ENCODE peak calls at places on chromosomes 16 and 17, in six cellular contexts. C is upper lobe of right lung, X is HepG2, B is left ventricle myocardium inferior, J is pancreas, H is psoas muscle. U is an unnamed sample.

GRCh38 chr17:68600881-68601564 is at the start of gene FAM20A:
- DNase-seq in C (peak; percentile 91), X (no peak), B (peak; percentile 58), J (peak; percentile 45), H (peak; percentile 42), U (peak; percentile 75)

GRCh38 chr17:37834168-37834567 is 89.3 kb upstream of the HNF1B start:
- DNase-seq in C (no peak), X (no peak), B (no peak), J (no peak), H (no peak), U (no peak)

GRCh38 chr16:17930280-17930679 is 406.3 kb downstream of the NPIPA8 start:
- DNase-seq in C (no peak), X (no peak), B (no peak), J (no peak), H (no peak), U (no peak)

GRCh38 chr17:51761105-51761504 is 397.4 kb downstream of the CA10 start:
- DNase-seq in C (no peak), X (no peak), B (no peak), J (no peak), H (no peak), U (no peak)

GRCh38 chr17:29111816-29112499 is 68.2 kb downstream of the MYO18A start:
- DNase-seq in C (peak; percentile 84), X (peak; percentile 41), B (peak; percentile 66), J (peak; percentile 60), H (peak; percentile 77), U (peak; percentile 62)

GRCh38 chr17:76909971-76910760 is 42.0 kb downstream of the MGAT5B start:
- DNase-seq in C (peak; percentile 79), X (peak; percentile 32), B (peak; percentile 44), J (peak; percentile 38), H (no peak), U (peak; percentile 77)

GRCh38 chr17:13797863-13798262 is 196.1 kb upstream of the HS3ST3A1 start:
- DNase-seq in C (no peak), X (no peak), B (no peak), J (no peak), H (no peak), U (no peak)

GRCh38 chr16:4377573-4378146 is 6.0 kb downstream of the VASN start:
- DNase-seq in C (no peak), X (no peak), B (no peak), J (no peak), H (no peak), U (no peak)

GRCh38 chr17:75854111-75854748 is 905 bp downstream of the WBP2 start:
- DNase-seq in C (no peak), X (peak; percentile 50), B (no peak), J (peak; percentile 60), H (no peak), U (peak; percentile 44)

GRCh38 chr16:4297480-4297879 is 18.4 kb upstream of the GLIS2 start:
- DNase-seq in C (no peak), X (no peak), B (no peak), J (no peak), H (no peak), U (no peak)

GRCh38 chr17:41627316-41628072 is 3.1 kb upstream of the KRT17 start:
- DNase-seq in C (peak; percentile 60), X (no peak), B (no peak), J (no peak), H (no peak), U (no peak)

GRCh38 chr17:48056246-48056745 is 8.1 kb downstream of the NFE2L1 start:
- DNase-seq in C (no peak), X (no peak), B (no peak), J (no peak), H (no peak), U (no peak)

GRCh38 chr17:45705123-45706009 is 78.8 kb upstream of the CRHR1 start:
- DNase-seq in C (no peak), X (peak; percentile 77), B (no peak), J (no peak), H (no peak), U (no peak)

GRCh38 chr16:77898671-77899211 is 110.4 kb downstream of the VAT1L start:
- DNase-seq in C (no peak), X (no peak), B (no peak), J (no peak), H (no peak), U (peak; percentile 58)

GRCh38 chr17:71392715-71393567 is 727.9 kb upstream of the SOX9 start:
- DNase-seq in C (no peak), X (no peak), B (no peak), J (no peak), H (no peak), U (no peak)

GRCh38 chr17:59631221-59631720 is 11.6 kb downstream of the CLTC start:
- DNase-seq in C (no peak), X (no peak), B (no peak), J (no peak), H (no peak), U (no peak)

GRCh38 chr17:55149485-55149884 is 115.3 kb upstream of the HLF start:
- DNase-seq in C (no peak), X (no peak), B (no peak), J (no peak), H (no peak), U (no peak)

GRCh38 chr17:55157165-55157564 is 107.6 kb upstream of the HLF start:
- DNase-seq in C (no peak), X (peak; percentile 48), B (no peak), J (no peak), H (no peak), U (peak; percentile 58)

GRCh38 chr17:55155867-55156560 is 108.7 kb upstream of the HLF start:
- DNase-seq in C (no peak), X (no peak), B (no peak), J (no peak), H (no peak), U (no peak)

GRCh38 chr17:55154101-55154500 is 110.7 kb upstream of the HLF start:
- DNase-seq in C (no peak), X (no peak), B (no peak), J (no peak), H (no peak), U (no peak)

DNA sequence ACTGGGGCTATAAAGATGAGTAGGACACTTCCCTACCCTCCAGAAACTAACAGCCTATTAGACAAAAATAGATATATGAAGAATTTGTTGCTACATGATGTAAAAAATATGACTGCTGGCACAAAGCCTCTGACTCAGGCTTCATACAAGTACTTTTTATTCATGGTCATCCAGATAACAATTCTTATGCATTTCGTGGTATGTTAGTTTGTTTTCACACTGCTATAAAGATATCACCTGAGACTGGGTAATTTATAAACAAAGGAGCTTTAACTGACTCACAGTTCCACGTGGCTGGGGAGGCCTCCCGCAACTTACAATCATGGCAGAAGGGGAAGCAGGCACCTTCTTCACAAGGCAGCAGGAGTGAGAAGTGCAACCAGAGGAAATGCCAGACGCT is 112.5 kb upstream of the HLF start:
- DNase-seq in C (no peak), X (no peak), B (no peak), J (no peak), H (no peak), U (no peak)
- H3K4me1 ChIP-seq in C (no peaks in the 10 kb centered on the region), X (peaks cover 7% of the 10 kb centered on the region), B (peaks cover 17% of the 10 kb centered on the region), J (peaks cover 5% of the 10 kb centered on the region), H (peaks cover 10% of the 10 kb centered on the region), U (peaks cover 36% of the 10 kb centered on the region)

DNA sequence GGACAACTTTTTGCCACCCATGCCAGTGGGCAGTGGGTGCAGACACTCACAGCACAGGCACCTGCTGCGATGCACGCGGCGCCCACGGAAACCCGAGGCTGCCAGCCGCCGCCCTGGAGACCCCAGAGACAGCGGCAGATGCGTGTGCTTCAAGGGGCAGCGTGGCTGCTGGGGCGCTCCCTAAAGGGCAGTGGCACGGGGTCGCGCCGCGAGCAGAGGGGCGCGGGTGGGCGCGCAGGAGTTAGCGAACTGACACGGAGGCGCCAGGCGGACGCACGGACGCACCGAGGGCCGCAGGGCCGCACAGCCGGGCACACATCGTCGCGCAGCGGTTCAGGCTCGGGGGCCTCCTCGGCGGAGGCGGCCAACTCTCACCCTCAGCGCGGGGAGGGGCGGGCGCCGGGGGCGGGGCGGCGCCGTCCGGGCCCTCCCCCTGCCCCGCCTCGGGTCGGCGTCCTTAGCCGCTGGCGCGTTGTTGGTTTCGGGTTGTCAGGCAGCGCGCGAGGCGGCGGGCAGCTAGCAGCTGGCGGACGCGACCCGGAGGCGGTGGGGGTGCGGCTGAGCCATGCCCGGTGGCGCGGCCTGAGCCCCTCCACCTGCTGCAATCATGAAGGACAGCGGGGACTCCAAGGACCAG is at the start of gene KIF19:
- DNase-seq in C (peak; percentile 75), X (no peak), B (peak; percentile 56), J (peak; percentile 34), H (peak; percentile 62), U (peak; percentile 58)
- H3K4me3 ChIP-seq in C (peak within 1 kb of the TSS; percentile 41), X (no peak within 1 kb of the TSS), B (peak within 1 kb of the TSS; percentile 68), J (no peak within 1 kb of the TSS), H (peak within 1 kb of the TSS; percentile 68), U (peak within 1 kb of the TSS; percentile 16)

DNA sequence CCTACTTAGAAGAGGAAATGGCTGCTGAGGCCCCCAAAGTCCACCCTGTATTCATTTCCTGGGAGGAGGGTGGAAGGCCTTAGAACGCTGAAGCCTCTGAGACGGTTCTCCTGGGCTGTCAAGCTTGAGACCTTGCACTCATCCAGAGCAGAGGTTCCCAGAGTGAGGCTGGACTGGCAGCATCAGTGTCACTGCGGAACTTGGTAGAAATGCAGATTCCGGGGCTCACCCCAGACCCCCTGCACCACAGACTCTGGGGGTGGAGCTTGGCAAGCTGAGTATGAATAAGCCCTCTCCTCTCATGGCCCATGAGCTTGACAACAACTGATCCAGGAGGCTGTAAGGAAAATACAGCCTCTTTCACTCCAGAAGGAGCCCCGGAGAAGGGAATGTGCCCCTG is 218.3 kb downstream of the IRF8 start:
- DNase-seq in C (no peak), X (no peak), B (no peak), J (no peak), H (no peak), U (no peak)
- H3K27me3 ChIP-seq in C (no peaks in the 10 kb centered on the region), X (no peaks in the 10 kb centered on the region), B (peaks cover 80% of the 10 kb centered on the region), J (no peaks in the 10 kb centered on the region), H (peaks cover 29% of the 10 kb centered on the region), U (no peaks in the 10 kb centered on the region)

GRCh38 chr16:27304102-27304501 is 9.7 kb upstream of the IL4R start:
- DNase-seq in C (no peak), X (no peak), B (no peak), J (no peak), H (no peak), U (no peak)

GRCh38 chr16:27304881-27305280 is 8.9 kb upstream of the IL4R start:
- DNase-seq in C (no peak), X (no peak), B (no peak), J (no peak), H (no peak), U (no peak)

GRCh38 chr16:27303256-27304100 is 10.3 kb upstream of the IL4R start:
- DNase-seq in C (no peak), X (no peak), B (no peak), J (no peak), H (no peak), U (no peak)

GRCh38 chr16:27301236-27301861 is 12.4 kb upstream of the IL4R start:
- DNase-seq in C (no peak), X (no peak), B (no peak), J (no peak), H (no peak), U (no peak)

DNA sequence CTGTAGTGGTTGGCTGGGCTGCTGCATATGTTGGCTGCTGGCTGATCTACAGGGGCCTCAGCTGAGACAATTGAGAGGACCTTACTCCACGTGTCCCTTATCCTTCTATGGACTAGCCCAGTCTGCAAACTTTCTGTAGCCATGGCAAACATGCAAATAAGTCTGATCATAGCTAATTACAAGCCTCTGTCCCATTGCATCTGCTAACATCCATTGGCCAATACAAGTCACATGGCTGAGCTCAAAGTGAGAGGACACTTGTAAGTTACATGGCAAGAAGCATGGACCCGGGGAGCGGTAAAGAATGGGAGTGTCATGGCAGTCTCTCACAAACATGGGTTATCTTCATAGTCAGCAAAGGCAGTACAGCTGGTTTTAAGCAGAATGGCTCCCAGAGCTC is 11.6 kb upstream of the IL4R start:
- DNase-seq in C (no peak), X (no peak), B (no peak), J (no peak), H (no peak), U (no peak)
- H3K4me1 ChIP-seq in C (peaks cover 4% of the 10 kb centered on the region), X (no peaks in the 10 kb centered on the region), B (no peaks in the 10 kb centered on the region), J (no peaks in the 10 kb centered on the region), H (no peaks in the 10 kb centered on the region), U (no peaks in the 10 kb centered on the region)

U was measured in thyroid gland.